ENCODE peak calls at places on chromosomes 11 and 22, in four cellular contexts. C, T, W and K are unnamed samples.
A peak's percentile ranks its signal among the peaks of the same experiment; 100 is the strongest.

GRCh38 chr11:20161923-20162322 is 1.6 kb upstream of the DBX1 start:
- DNase-seq in C (no peak), T (no peak), W (no peak), K (no peak)

GRCh38 chr22:30918761-30919160 is 49.8 kb downstream of the MORC2 start:
- DNase-seq in C (no peak), W (no peak), T (no peak), K (no peak)

GRCh38 chr11:69384548-69385465 is 90.9 kb downstream of the MYEOV start:
- DNase-seq in C (no peak), W (no peak), T (no peak), K (no peak)

GRCh38 chr22:36327922-36328551 is 59.7 kb downstream of the MYH9 start:
- DNase-seq in T (no peak), W (no peak), C (no peak), K (peak; percentile 59)

GRCh38 chr11:111388431-111388830 is 9.4 kb upstream of the POU2AF1 start:
- DNase-seq in W (no peak), T (no peak), C (no peak), K (no peak)

GRCh38 chr22:41538583-41538982 is 5.7 kb downstream of the POLR3H start:
- DNase-seq in T (no peak), C (no peak), W (no peak), K (no peak)

GRCh38 chr22:41998361-41999261 is at the start of gene WBP2NL:
- DNase-seq in T (peak; percentile 90), W (no peak), C (peak; percentile 85), K (peak; percentile 20)

GRCh38 chr11:13972958-13973357 is 10.4 kb downstream of the SPON1 start:
- DNase-seq in W (no peak), T (no peak), C (no peak), K (no peak)

GRCh38 chr11:33935005-33935404 is 43.1 kb upstream of the LMO2 start:
- DNase-seq in T (no peak), W (no peak), C (no peak), K (no peak)

GRCh38 chr22:38424525-38425080 is 30.4 kb downstream of the KCNJ4 start:
- DNase-seq in W (no peak), C (no peak), T (no peak), K (no peak)

GRCh38 chr11:61124574-61125309 is 22.5 kb downstream of the CD5 start:
- DNase-seq in C (no peak), T (no peak), W (no peak), K (no peak)

GRCh38 chr22:39728236-39728860 is 157.8 kb downstream of the CACNA1I start:
- DNase-seq in T (no peak), W (no peak), C (peak; percentile 2), K (no peak)

GRCh38 chr11:58787903-58788302 is 56.2 kb upstream of the GLYAT start:
- DNase-seq in C (no peak), T (no peak), W (no peak), K (no peak)

GRCh38 chr22:19855504-19856409 is 1.1 kb upstream of the GNB1L start:
- DNase-seq in W (peak; percentile 36), C (no peak), T (peak; percentile 70), K (no peak)

GRCh38 chr11:129951883-129952262 is 50.8 kb downstream of the PRDM10 start:
- DNase-seq in T (no peak), W (no peak), C (no peak), K (no peak)

GRCh38 chr22:49673048-49673447 is 154.6 kb downstream of the BRD1 start:
- DNase-seq in T (no peak), C (no peak), W (no peak), K (no peak)

GRCh38 chr11:129749141-129749540 is 66.5 kb upstream of the TMEM45B start:
- DNase-seq in C (no peak), T (no peak), W (no peak), K (no peak)

GRCh38 chr22:30469165-30469564 is 2.7 kb downstream of the SEC14L3 start:
- DNase-seq in T (no peak), C (no peak), W (no peak), K (no peak)

GRCh38 chr11:115715371-115715770 is 211.2 kb upstream of the CADM1 start:
- DNase-seq in T (no peak), W (no peak), C (no peak), K (no peak)

GRCh38 chr11:109849946-109850345 is 243.2 kb upstream of the ZC3H12C start:
- DNase-seq in T (no peak), C (no peak), W (peak; percentile 88), K (no peak)

GRCh38 chr22:32985899-32986772 is 72.0 kb downstream of the SYN3 start:
- DNase-seq in C (no peak), W (peak; percentile 73), T (peak; percentile 61), K (peak; percentile 42)

GRCh38 chr22:20590477-20591294 is 83.3 kb downstream of the MED15 start:
- DNase-seq in T (no peak), W (no peak), C (no peak), K (no peak)

GRCh38 chr11:83508804-83509203 is 222.6 kb upstream of the CCDC90B start:
- DNase-seq in C (no peak), T (no peak), W (no peak), K (no peak)

DNA sequence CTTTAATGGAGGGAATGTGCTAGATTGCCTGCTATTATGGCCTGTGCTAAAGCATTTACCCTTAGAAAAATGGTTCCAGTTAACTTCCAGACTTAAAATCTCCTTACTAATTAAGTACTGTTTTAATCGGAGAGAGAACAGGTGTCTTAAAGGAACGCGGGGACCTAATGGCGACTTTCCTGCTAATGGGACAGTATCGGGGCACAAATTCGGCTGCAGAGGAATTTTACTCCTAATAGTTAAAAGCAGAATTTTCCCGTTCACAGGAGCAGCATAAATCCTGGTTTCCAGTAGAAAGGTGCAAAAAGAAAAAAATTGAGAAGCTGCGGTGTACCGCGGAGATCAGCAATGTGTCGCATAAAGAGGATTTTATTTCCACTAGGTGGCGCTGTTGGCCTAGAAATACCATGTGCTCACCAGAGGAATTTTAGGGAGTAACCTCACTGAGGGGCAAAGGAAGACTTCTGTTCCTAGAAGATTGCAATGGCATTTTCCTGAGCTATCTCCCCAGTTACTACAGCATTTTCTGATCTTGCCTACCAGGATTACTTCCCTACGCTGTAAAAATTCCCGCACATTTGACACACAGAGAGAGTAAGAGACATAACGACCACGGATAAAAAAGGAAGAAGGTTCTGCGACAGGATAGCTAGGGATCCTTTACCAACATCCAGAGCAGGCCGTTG is 44.5 kb downstream of the ZNF280B start:
- DNase-seq in T (peak; percentile 52), C (no peak), W (peak; percentile 47), K (peak; percentile 35)
- TF ChIP-seq CTCF in T (peak; percentile 73), C (peak; percentile 68), W (peak; percentile 94), K (peak; percentile 62)

DNA sequence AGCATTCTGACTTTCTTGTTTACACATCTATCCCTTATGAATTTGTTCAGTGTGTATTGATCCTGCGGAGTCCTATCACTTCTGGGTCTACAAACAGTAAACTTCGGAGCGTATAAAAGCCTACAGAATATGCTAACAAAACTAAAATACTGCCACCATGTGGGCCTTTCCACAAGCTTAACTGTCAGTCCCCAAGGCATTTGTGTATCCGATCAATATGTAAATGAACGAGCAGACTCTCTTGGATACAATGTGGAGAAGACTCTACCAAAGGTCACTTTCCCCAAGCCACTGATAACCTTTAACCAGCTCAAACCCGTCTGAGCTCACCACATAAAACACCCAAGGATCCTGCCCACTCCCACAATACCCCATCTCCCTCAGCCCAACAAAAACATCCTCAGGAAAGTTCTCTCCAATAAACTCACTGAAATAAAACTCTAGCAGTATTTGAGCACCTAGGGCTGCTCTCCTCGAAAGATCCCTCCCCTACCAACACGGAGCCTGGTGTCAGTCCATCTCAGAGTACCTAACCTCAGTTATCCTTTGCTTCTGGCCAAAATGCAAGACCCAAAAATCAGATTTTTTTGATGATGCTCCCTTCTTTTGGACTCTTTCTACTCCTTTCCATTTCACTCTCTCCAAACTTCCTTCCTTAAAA is 17.8 kb downstream of the ADA2 start:
- DNase-seq in T (peak; percentile 16), W (no peak), C (no peak), K (no peak)
- TF ChIP-seq CTCF in T (no peak), W (no peak), C (no peak), K (peak; percentile 24)

DNA sequence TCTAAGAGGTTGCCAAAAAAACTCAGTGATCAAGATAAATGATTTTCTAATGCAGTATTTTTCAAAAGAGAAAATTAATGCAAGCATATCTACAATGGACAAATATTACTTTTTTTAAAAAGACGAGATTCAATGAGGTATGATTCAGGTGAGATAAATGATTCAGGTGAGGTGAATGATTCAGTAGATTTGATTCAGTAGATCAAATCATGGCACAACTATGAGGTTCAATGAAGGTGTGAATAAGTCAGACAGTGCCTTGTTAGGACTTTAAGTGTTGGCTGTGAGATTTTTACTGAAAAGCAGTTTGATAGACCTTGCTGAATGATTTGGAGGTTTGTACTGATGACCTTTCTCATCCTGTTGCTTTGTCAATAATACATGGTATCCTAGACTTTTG is 742.2 kb downstream of the NELL1 start:
- DNase-seq in C (no peak), W (no peak), T (no peak), K (no peak)
- TF ChIP-seq CTCF in C (no peak), W (no peak), T (no peak), K (no peak)

DNA sequence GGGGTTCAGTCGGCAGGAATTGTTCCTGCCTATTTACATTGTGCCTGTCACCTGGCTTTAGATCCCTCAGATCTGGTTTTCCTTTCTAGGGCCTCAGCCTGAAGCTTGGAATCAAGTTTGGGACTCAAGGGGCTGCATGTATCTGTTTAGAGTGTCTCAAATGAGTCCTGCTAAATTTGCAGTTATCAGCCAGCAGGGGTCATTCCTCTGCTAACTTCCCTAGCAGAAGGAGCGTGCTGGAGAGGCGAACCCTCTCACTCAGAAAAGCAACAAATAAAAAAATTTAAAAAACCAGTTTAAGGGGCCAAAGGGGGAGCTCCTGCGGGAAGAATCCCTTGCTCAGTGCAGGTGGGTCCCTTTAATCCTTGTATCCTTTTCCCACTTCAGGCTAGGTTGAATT is 1220.2 kb downstream of the JRKL start:
- DNase-seq in W (no peak), C (no peak), T (peak; percentile 0), K (no peak)
- TF ChIP-seq CTCF in W (no peak), C (no peak), T (no peak), K (no peak)

DNA sequence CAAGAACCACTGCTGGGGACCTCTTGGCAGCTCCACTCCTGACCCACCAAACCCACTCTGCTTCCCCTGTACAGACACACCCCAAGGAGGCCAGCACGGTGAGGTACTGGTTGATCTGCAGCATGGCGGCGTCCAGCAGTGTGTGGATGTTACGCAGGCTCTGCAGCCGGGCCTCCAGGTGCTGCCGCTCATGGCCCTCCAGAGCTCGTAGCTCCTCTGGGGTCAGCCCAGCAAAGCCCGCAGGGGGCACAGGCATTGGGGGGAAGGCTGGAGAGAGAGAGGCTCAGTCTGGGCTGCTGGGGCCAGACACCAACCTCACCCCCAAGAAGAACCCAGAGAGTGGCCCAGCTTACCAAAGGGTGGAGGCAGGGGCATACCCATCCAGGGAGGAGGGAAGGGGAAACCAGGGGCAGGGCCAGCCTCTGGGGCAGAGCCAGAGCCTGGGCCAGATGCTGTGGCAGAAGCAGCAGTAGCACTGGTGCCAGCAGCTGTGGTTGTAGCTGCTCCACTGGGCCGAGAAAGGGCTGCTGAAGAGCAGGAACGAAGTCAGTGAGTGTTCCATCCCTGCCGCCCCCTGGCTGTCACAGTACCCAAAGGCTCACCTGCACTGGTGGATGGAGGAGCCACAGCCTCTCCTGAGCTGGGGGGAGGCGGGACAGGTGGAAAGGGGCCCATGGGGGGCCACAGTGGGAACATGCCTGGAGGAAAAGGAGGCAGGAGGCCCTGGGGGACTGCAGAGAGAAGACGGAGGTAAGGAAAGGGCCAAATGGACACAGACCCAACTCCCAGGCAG is 4.5 kb downstream of the SYVN1 start:
- DNase-seq in C (no peak), T (no peak), W (no peak), K (no peak)
- TF ChIP-seq CTCF in C (no peak), T (no peak), W (no peak), K (no peak)